ENCODE peak calls at places on chromosome 2, in five cellular contexts. O is iris pigment epithelial cell, L is NCI-H1105 treated with DMSO at 0.1 percent for 48 hours, V is COR-L47, T is body of pancreas. U is an unnamed sample.

GRCh38 chr2:96663177-96663576 is 20.6 kb downstream of the FER1L5 start:
- DNase-seq in O (no peak), T (peak), L (no peak), V (no peak), U (peak)

GRCh38 chr2:144553379-144553778 is 33.5 kb upstream of the ZEB2 start:
- DNase-seq in T (no peak), L (no peak), O (peak), V (no peak), U (peak)

GRCh38 chr2:120861576-120862191 is 126.0 kb downstream of the GLI2 start:
- DNase-seq in T (no peak), O (peak), V (no peak), L (no peak), U (no peak)

GRCh38 chr2:219454217-219454616 is 19.6 kb downstream of the SPEG start:
- DNase-seq in O (no peak), L (no peak), V (no peak), T (no peak), U (no peak)

GRCh38 chr2:164567335-164567989 is 53.8 kb downstream of the GRB14 start:
- DNase-seq in V (no peak), O (no peak), L (no peak), T (no peak), U (no peak)

GRCh38 chr2:214492608-214493007 is 81.8 kb downstream of the VWC2L start:
- DNase-seq in L (no peak), T (no peak), O (no peak), V (no peak), U (no peak)

GRCh38 chr2:133817680-133818566 is 249.7 kb upstream of the NCKAP5 start:
- DNase-seq in L (no peak), T (no peak), V (no peak), O (peak), U (peak)

GRCh38 chr2:144280009-144280408 is 239.9 kb downstream of the ZEB2 start:
- DNase-seq in L (no peak), T (no peak), O (no peak), V (no peak), U (no peak)

GRCh38 chr2:96305091-96305978 is at the start of gene SNRNP200:
- DNase-seq in V (peak), T (peak), L (peak), O (peak), U (peak)

GRCh38 chr2:16461672-16462071 is 204.0 kb downstream of the CYRIA start:
- DNase-seq in T (no peak), V (no peak), O (no peak), L (no peak), U (no peak)

GRCh38 chr2:200156140-200156858 is 150.2 kb upstream of the SPATS2L start:
- DNase-seq in V (no peak), L (no peak), T (peak), O (peak), U (peak)

GRCh38 chr2:109478906-109479493 is 134.8 kb downstream of the SEPTIN10 start:
- DNase-seq in T (no peak), V (no peak), L (no peak), O (no peak), U (no peak)

GRCh38 chr2:48205137-48205798 is 299.0 kb upstream of the FBXO11 start:
- DNase-seq in T (no peak), L (no peak), O (peak), V (no peak), U (no peak)

GRCh38 chr2:108965540-108966299 is 23.3 kb downstream of the EDAR start:
- DNase-seq in L (no peak), V (no peak), T (no peak), O (no peak), U (no peak)

GRCh38 chr2:143469323-143469722 is 340.1 kb downstream of the ARHGAP15 start:
- DNase-seq in O (no peak), V (no peak), T (no peak), L (no peak), U (no peak)

GRCh38 chr2:129885735-129886134 is 93.7 kb upstream of the RAB6C start:
- DNase-seq in L (no peak), T (no peak), O (no peak), V (no peak), U (no peak)

GRCh38 chr2:237194906-237195305 is 109.2 kb downstream of the COPS8 start:
- DNase-seq in V (no peak), O (no peak), L (no peak), T (no peak), U (no peak)

GRCh38 chr2:197212344-197213262 is 98.0 kb downstream of the ANKRD44 start:
- DNase-seq in T (no peak), V (no peak), O (peak), L (no peak), U (no peak)

GRCh38 chr2:196481323-196481695 is 158.2 kb upstream of the CCDC150 start:
- DNase-seq in L (no peak), V (no peak), T (no peak), O (peak), U (peak)

GRCh38 chr2:121348128-121348740 is 63.2 kb upstream of the TFCP2L1 start:
- DNase-seq in O (no peak), L (no peak), V (peak), T (no peak), U (no peak)

GRCh38 chr2:74530239-74531161 is 767 bp downstream of the HTRA2 start:
- DNase-seq in O (peak), L (peak), V (peak), T (peak), U (peak)

GRCh38 chr2:30234180-30234971 is 3.0 kb downstream of the LBH start:
- DNase-seq in T (no peak), L (no peak), O (peak), V (no peak), U (peak)

GRCh38 chr2:197306691-197307030 is 3.9 kb downstream of the ANKRD44 start:
- DNase-seq in T (peak), O (no peak), L (no peak), V (peak), U (no peak)